ENCODE peak calls at places on chromosomes 5 and 9, in five cellular contexts. V is psoas muscle, H is OCI-LY7, A is SK-N-MC, N is GM23248. Q is an unnamed sample.

GRCh38 chr9:92492781-92493401 is 10.6 kb upstream of the ASPN start:
- DNase-seq in H (no peak), V (no peak), N (no peak), A (no peak), Q (no peak)

GRCh38 chr9:93588641-93589609 is 12.5 kb downstream of the PHF2 start:
- DNase-seq in V (no peak), H (no peak), A (no peak), N (peak), Q (no peak)

GRCh38 chr9:123609844-123610243 is 253.8 kb downstream of the CRB2 start:
- DNase-seq in H (no peak), V (no peak), A (no peak), N (peak), Q (no peak)

GRCh38 chr5:72452515-72453259 is 54.5 kb downstream of the ZNF366 start:
- DNase-seq in N (peak), A (no peak), H (no peak), V (peak), Q (no peak)

GRCh38 chr9:105088088-105088487 is 156.4 kb upstream of the SLC44A1 start:
- DNase-seq in H (no peak), A (no peak), N (no peak), V (no peak), Q (no peak)

GRCh38 chr9:91156451-91157234 is 205.1 kb downstream of the AUH start:
- DNase-seq in V (no peak), H (no peak), N (peak), A (no peak), Q (no peak)

GRCh38 chr5:110536120-110537115 is 190.1 kb downstream of the TMEM232 start:
- DNase-seq in A (no peak), H (no peak), V (no peak), N (peak), Q (no peak)

GRCh38 chr9:32709871-32710270 is 73.5 kb upstream of the TMEM215 start:
- DNase-seq in N (no peak), H (no peak), A (no peak), V (no peak), Q (no peak)

GRCh38 chr9:1460143-1460769 is 410.1 kb downstream of the DMRT2 start:
- DNase-seq in H (peak), N (peak), V (no peak), A (no peak), Q (peak)

GRCh38 chr9:33159058-33159759 is 7.9 kb downstream of the B4GALT1 start:
- DNase-seq in V (peak), A (no peak), N (peak), H (peak), Q (no peak)

GRCh38 chr5:130277002-130277401 is 372.7 kb downstream of the CHSY3 start:
- DNase-seq in N (no peak), A (no peak), H (no peak), V (no peak), Q (no peak)

GRCh38 chr5:39219433-39219832 is at the start of gene FYB1:
- DNase-seq in H (no peak), V (peak), N (peak), A (no peak), Q (no peak)

GRCh38 chr5:112933651-112934365 is 11.8 kb upstream of the REEP5 start:
- DNase-seq in H (no peak), V (no peak), A (no peak), N (peak), Q (no peak)

GRCh38 chr5:151239237-151239861 is 13.6 kb upstream of the GM2A start:
- DNase-seq in V (peak), H (peak), N (peak), A (no peak), Q (peak)

GRCh38 chr9:110835404-110835803 is 166.8 kb downstream of the MUSK start:
- DNase-seq in V (no peak), A (no peak), N (peak), H (no peak), Q (no peak)

GRCh38 chr5:120139039-120139438 is 325.1 kb upstream of the PRR16 start:
- DNase-seq in H (no peak), A (peak), V (no peak), N (peak), Q (no peak)

GRCh38 chr5:163822548-163822947 is 317.1 kb downstream of the MAT2B start:
- DNase-seq in N (no peak), V (no peak), H (no peak), A (no peak), Q (no peak)

GRCh38 chr9:129069128-129069824 is 11.6 kb upstream of the DOLPP1 start:
- DNase-seq in V (peak), H (no peak), N (no peak), A (no peak), Q (peak)

GRCh38 chr5:139816566-139816965 is 21.0 kb downstream of the PSD2 start:
- DNase-seq in A (no peak), N (no peak), H (no peak), V (no peak), Q (no peak)

GRCh38 chr5:37886207-37886905 is 46.5 kb upstream of the GDNF start:
- DNase-seq in A (no peak), V (no peak), H (no peak), N (no peak), Q (no peak)

GRCh38 chr9:111481885-111482636 is 2.1 kb downstream of the ECPAS start:
- DNase-seq in A (peak), N (peak), H (peak), V (peak), Q (no peak)

GRCh38 chr9:92974696-92975451 is 27.6 kb downstream of the FGD3 start:
- DNase-seq in H (no peak), N (no peak), A (no peak), V (no peak), Q (no peak)

GRCh38 chr5:160278356-160278755 is 34.0 kb downstream of the CCNJL start:
- DNase-seq in V (no peak), H (no peak), N (no peak), A (no peak), Q (no peak)

GRCh38 chr5:89191374-89191773 is 308.4 kb upstream of the MEF2C start:
- DNase-seq in A (no peak), H (no peak), N (no peak), V (no peak), Q (no peak)

GRCh38 chr5:5373351-5374033 is 49.0 kb upstream of the ICE1 start:
- DNase-seq in V (peak), N (peak), A (no peak), H (no peak), Q (no peak)

GRCh38 chr9:135971892-135972291 is 10.7 kb upstream of the UBAC1 start:
- DNase-seq in N (no peak), V (no peak), A (no peak), H (peak), Q (peak)

GRCh38 chr5:97623441-97623840 is 440.4 kb upstream of the RIOK2 start:
- DNase-seq in V (no peak), N (no peak), A (no peak), H (no peak), Q (no peak)

GRCh38 chr9:128383007-128383753 is 12.0 kb downstream of the URM1 start:
- DNase-seq in V (no peak), N (no peak), A (no peak), H (no peak), Q (no peak)

GRCh38 chr5:119049824-119050449 is 20.9 kb upstream of the DMXL1 start:
- DNase-seq in N (peak), A (peak), H (no peak), V (no peak), Q (no peak)

GRCh38 chr5:33631786-33632185 is 191.0 kb downstream of the TARS1 start:
- DNase-seq in H (no peak), N (peak), A (no peak), V (no peak), Q (no peak)

GRCh38 chr9:116048072-116048471 is 105.5 kb upstream of the PAPPA start:
- DNase-seq in V (no peak), H (no peak), N (no peak), A (no peak), Q (no peak)
- H3K27ac ChIP-seq in V (no peak), H (no peak), N (no peak), A (no peak), Q (no peak)

DNA sequence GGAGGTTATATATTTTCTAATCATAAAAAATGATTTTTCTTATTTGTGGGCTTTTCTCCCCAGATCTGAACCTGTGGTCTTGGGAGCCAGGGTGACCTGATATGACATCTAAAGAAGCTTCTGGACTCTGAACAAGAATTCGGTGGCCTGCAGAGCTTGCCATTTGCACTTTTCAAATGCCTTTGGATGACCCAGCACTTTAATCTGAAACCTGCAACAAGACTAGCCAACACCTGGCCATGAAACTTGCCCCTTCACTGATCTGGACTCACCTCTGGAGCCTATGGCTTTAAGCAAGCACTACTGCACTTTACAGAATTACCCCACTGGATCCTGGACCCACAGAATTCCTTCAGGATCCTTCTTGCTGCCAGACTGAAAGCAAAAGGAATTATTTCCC is 59.0 kb upstream of the RIC1 start:
- DNase-seq in H (no peak), A (no peak), N (no peak), V (no peak), Q (no peak)
- H3K27ac ChIP-seq in H (no peak), A (no peak), N (no peak), V (no peak), Q (no peak)

DNA sequence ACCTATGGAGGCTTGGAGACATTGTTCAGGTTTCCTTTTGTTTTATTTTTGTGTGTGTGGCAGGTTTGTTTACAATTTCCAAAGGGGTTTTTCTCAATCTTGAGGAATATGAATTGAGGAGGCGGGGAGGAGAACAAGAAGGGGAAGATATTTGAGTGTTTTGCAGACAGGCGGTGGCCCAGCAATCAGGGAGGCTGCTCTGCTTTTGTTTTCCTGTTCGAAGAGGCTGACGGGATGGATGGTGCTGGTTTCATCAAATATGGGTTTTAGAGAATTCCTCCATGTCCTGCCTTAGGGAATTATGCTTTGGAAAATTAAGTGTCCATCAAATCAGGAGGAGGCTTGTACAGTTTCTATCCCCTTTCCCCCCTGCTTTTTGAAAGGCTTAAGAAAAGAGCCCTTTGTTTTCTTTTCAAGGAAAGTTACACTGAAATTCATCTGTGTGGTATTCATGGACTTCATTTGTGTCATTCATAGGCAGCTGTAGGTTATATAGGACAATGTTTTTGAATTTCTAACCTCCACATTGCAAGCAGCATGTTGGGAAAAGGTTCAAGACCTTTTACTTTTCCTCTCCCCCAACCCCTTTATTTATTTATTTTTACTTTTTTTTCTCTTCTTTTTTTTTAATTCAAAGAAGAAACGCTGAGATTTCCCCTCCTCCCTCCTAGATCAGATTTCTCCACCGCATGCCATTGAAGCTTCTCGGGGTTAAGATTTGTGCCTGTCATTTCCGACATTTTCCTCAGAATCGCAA is 107.4 kb downstream of the ZNF462 start:
- DNase-seq in A (no peak), H (no peak), V (no peak), N (no peak), Q (no peak)
- H3K27ac ChIP-seq in A (no peak), H (no peak), V (no peak), N (no peak), Q (no peak)

DNA sequence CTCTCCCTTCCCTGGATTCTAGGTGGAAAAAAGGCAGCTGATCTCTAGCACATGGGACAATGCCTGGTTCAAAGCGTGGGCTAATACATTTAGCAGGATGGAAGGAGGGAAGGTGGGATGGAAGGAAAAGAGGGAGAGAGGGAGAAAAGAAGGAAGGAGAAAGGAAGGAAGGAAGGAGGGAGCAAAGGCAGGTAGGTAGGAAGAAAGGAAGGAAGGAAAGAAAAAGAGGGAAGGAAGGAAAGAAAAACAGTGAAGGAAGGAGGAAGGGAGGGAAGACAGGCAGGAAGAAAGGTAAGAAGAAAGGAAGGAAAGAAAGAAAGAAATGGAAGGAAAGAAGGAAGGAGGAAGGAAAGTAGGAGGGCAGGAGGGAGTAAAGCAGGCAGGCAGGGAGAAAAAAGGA is 12.2 kb upstream of the PALM2AKAP2 start:
- DNase-seq in N (no peak), A (no peak), V (no peak), H (no peak), Q (no peak)
- H3K27ac ChIP-seq in N (no peak), A (no peak), V (no peak), H (no peak), Q (no peak)

GRCh38 chr9:131370638-131371037 is 23.2 kb upstream of the PRRC2B start:
- DNase-seq in A (no peak), V (no peak), H (no peak), N (no peak), Q (no peak)
- H3K27ac ChIP-seq in A (no peak), V (no peak), H (no peak), N (no peak), Q (no peak)

GRCh38 chr5:45171563-45171962 is 362.8 kb downstream of the MRPS30 start:
- DNase-seq in N (no peak), H (no peak), V (no peak), A (no peak), Q (no peak)
- H3K27ac ChIP-seq in N (no peak), H (no peak), V (no peak), A (no peak), Q (no peak)

GRCh38 chr5:157857821-157858526 is 971 bp downstream of the CLINT1 start:
- DNase-seq in A (no peak), N (peak), V (no peak), H (peak), Q (peak)
- H3K27ac ChIP-seq in A (peak), N (peak), V (peak), H (peak), Q (peak)

GRCh38 chr5:156589104-156589858 is 260.8 kb upstream of the PPP1R2B start:
- DNase-seq in A (no peak), V (no peak), N (no peak), H (no peak), Q (no peak)
- H3K27ac ChIP-seq in A (no peak), V (no peak), N (no peak), H (no peak), Q (no peak)

GRCh38 chr5:172617817-172618216 is 23.2 kb upstream of the NEURL1B start:
- DNase-seq in N (no peak), A (no peak), V (no peak), H (no peak), Q (no peak)

GRCh38 chr5:172616730-172617129 is 24.3 kb upstream of the NEURL1B start:
- DNase-seq in A (no peak), N (no peak), V (peak), H (no peak), Q (no peak)

GRCh38 chr5:172618574-172619365 is 22.3 kb upstream of the NEURL1B start:
- DNase-seq in N (no peak), V (no peak), A (no peak), H (no peak), Q (no peak)

GRCh38 chr5:172612771-172613170 is 28.3 kb upstream of the NEURL1B start:
- DNase-seq in N (no peak), H (no peak), A (no peak), V (no peak), Q (no peak)

GRCh38 chr5:172616136-172616535 is 24.9 kb upstream of the NEURL1B start:
- DNase-seq in H (no peak), A (no peak), N (no peak), V (no peak), Q (no peak)
- H3K27ac ChIP-seq in H (no peak), A (no peak), N (no peak), V (no peak), Q (no peak)

DNA sequence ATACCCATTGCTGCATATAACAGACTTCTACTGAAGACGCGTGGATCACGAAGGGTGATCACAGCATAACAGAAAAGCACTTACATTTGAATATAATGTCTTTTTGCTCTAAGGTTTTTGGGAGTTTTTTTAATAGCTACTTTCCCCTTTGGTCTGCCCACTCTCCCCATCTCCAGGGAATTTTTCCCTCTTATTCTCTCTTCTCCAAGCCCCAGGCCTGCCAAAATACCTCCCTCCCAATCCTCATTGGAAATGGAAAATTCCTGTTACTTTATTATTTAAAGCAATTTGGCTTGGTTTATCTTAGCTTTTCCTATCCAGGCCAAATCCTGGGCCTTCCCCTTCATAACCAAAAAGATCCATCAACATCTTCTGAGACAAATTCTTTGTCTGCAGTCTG is 22.3 kb upstream of the SSBP2 start:
- DNase-seq in H (no peak), A (no peak), N (no peak), V (no peak), Q (no peak)
- H3K27ac ChIP-seq in H (no peak), A (no peak), N (peak), V (peak), Q (no peak)

Q was measured in CD4-positive, CD25-positive, alpha-beta regulatory T cell.